ENCODE peak calls at places on chromosomes 2 and 18, in eight cellular contexts. Y, M, I, R, E, O, K and Q are unnamed samples.

GRCh38 chr2:19543271-19544019 is 185.0 kb upstream of the OSR1 start:
- DNase-seq in Y (no peak), M (no peak), I (no peak), R (no peak), E (no peak), O (no peak), K (no peak), Q (no peak)

GRCh38 chr2:100301881-100302584 is 20.3 kb downstream of the LONRF2 start:
- DNase-seq in Y (no peak), M (no peak), I (no peak), R (no peak), E (no peak), O (no peak), K (no peak), Q (no peak)

GRCh38 chr2:26579025-26579722 is 62.0 kb downstream of the CIB4 start:
- DNase-seq in Y (peak; percentile 23), M (no peak), I (no peak), R (no peak), E (peak; percentile 11), O (peak; percentile 15), K (no peak), Q (no peak)

GRCh38 chr18:44051088-44051487 is 629.6 kb upstream of the SETBP1 start:
- DNase-seq in Y (no peak), M (peak; percentile 14), I (no peak), R (no peak), E (no peak), O (no peak), K (no peak), Q (no peak)

GRCh38 chr2:71932027-71932779 is 215.5 kb downstream of the CYP26B1 start:
- DNase-seq in Y (peak; percentile 44), M (no peak), I (no peak), R (no peak), E (no peak), O (no peak), K (peak; percentile 46), Q (no peak)

GRCh38 chr2:128348505-128349065 is 29.9 kb upstream of the HS6ST1 start:
- DNase-seq in Y (no peak), M (no peak), I (no peak), R (no peak), E (no peak), O (no peak), K (no peak), Q (no peak)

GRCh38 chr2:190887089-190887488 is 6.5 kb downstream of the GLS start:
- DNase-seq in Y (no peak), M (no peak), I (no peak), R (no peak), E (no peak), O (no peak), K (no peak), Q (no peak)

GRCh38 chr2:75311993-75312392 is 112.7 kb upstream of the TACR1 start:
- DNase-seq in Y (no peak), M (peak; percentile 80), I (no peak), R (no peak), E (no peak), O (no peak), K (no peak), Q (peak; percentile 1)

GRCh38 chr2:218476676-218477075 is 57.8 kb downstream of the VIL1 start:
- DNase-seq in Y (no peak), M (no peak), I (no peak), R (peak; percentile 68), E (no peak), O (peak; percentile 88), K (no peak), Q (no peak)

GRCh38 chr2:129708221-129708967 is 271.1 kb upstream of the RAB6C start:
- DNase-seq in Y (no peak), M (peak; percentile 35), I (no peak), R (no peak), E (no peak), O (no peak), K (no peak), Q (no peak)

GRCh38 chr2:157246212-157247067 is 11.1 kb upstream of the GALNT5 start:
- DNase-seq in Y (no peak), M (peak; percentile 67), I (no peak), R (no peak), E (no peak), O (no peak), K (no peak), Q (no peak)

GRCh38 chr2:163838890-163839289 is 103.1 kb upstream of the FIGN start:
- DNase-seq in Y (no peak), M (no peak), I (no peak), R (no peak), E (no peak), O (no peak), K (no peak), Q (no peak)

GRCh38 chr2:85735691-85736090 is 18.1 kb upstream of the ATOH8 start:
- DNase-seq in Y (no peak), M (no peak), I (no peak), R (no peak), E (no peak), O (no peak), K (no peak), Q (no peak)

GRCh38 chr2:18599509-18600254 is 10.3 kb upstream of the NT5C1B start:
- DNase-seq in Y (no peak), M (no peak), I (no peak), R (no peak), E (peak; percentile 38), O (no peak), K (no peak), Q (no peak)

GRCh38 chr18:71107220-71107619 is 818.4 kb downstream of the SOCS6 start:
- DNase-seq in Y (no peak), M (no peak), I (no peak), R (no peak), E (no peak), O (no peak), K (no peak), Q (no peak)

GRCh38 chr18:71105994-71106546 is 817.2 kb downstream of the SOCS6 start:
- DNase-seq in Y (no peak), M (no peak), I (no peak), R (no peak), E (no peak), O (no peak), K (no peak), Q (no peak)

DNA sequence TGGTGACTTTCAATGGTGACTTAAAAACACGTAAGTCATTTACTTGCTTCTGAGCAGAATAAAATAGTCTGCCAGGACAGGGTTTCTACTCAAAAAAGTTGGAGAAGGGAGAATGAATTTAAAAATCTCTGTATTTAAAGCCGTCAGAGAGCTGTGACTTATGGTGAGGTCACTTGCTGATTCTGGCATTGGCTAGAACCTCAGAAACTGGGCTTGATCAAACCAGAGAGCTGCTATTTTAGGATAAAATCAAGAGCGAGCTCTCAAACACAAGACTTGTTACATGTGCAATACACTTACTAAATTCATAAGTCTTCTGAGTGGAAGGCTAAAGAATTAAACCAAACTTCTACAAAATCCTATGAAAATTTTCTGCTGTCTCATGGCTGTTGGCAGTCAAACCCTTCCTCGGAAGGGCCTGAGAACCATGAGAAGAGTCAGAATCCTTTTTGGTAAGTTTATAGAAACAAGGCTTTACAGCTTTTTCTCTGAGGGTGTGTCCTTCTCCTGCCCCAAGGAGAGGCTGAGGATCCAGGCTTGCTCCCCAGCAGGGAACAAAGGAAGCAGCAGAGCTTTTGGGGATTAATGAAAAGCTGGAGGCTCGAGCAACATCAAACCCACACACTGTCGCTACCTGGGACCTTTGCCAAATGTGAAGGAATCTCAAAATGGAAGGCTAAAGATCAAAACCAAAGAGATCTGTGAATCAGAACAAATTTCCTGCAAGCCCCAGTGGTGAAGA is 816.4 kb downstream of the SOCS6 start:
- DNase-seq in Y (no peak), M (no peak), I (no peak), R (no peak), E (no peak), O (no peak), K (peak; percentile 63), Q (no peak)
- H3K27ac ChIP-seq in Y (no peak overlapping the region), M (no peak overlapping the region), I (peak overlapping the region; percentile 60), R (peak overlapping the region; percentile 52), E (peak overlapping the region; percentile 98), O (no peak overlapping the region), K (peak overlapping the region; percentile 94), Q (peak overlapping the region; percentile 22)

DNA sequence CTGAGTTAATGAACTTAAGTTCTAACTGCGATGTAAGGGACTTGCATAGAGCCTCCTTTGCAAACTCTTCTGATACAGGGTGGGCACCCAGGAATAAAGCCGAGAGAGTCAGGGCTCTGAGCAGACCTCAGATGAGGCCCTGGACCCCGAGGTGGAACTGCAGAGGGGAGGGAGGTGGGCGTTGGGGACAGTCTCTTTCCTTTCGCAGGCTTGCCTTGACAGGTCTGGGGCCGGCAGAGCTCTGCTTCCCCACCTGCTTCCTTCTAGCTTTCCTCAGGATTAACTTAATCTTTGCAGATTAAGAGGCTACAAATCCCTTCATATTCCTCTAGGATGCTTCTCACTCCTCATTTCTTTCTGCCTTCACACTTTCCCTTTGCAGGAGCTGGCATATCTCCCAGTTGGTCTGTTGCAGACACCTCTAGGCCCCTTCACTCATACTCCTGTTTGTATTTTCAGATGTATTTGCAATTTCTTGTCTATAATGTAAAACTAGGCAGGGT is 70.7 kb downstream of the MTCL1 start:
- DNase-seq in Y (no peak), M (no peak), I (no peak), R (no peak), E (no peak), O (no peak), K (no peak), Q (no peak)
- H3K4me3 ChIP-seq in Y (no peak overlapping the region), M (no peak overlapping the region), I (no peak overlapping the region), R (no peak overlapping the region), E (no peak overlapping the region), O (no peak overlapping the region), K (no peak overlapping the region), Q (no peak overlapping the region)

DNA sequence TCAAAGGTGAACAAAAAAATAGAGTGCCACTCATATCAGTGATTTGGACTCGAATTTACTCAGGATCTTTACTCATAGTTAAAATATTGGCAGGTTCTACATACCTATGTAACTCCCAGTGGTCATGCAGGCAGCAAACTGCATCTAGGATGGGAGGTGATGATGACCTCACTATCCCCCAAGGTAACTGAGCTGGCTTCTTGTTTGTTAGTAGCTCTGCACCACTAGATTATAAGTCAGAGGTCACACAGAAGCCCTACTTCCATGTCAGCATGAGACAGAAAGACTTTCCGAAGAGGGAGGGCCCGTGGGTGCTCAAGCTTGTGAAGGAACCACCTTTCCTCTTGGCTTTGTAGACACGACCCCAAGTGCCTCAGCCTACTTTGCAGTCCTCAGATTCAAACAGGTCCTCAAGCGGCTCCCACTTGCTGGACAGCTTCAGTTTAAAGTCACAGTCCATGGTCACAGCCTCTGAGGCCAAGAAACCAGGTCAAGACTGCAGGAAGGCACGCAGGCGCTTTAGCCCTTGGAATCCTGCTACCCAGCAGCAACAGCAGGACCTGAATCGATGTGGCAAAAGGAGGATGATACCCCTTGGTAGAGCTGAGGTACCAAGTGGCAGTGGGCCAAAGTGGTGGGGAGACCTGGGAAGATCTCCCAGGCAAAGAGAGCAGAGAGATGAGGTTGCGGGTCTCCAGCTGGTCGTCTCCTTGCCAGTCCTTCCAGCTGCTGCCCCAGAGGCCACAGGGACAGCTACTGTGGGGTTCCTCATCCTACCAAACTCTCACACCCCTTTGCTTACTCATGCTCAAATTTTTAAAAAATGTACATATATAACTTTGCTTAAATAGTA is 4.3 kb downstream of the NTSR2 start:
- DNase-seq in Y (no peak), M (no peak), I (no peak), R (no peak), E (no peak), O (peak; percentile 49), K (no peak), Q (no peak)
- H3K27me3 ChIP-seq in Y (peaks cover 10% of the 10 kb centered on the region), M (peaks cover 28% of the 10 kb centered on the region), I (no peaks in the 10 kb centered on the region), R (no peaks in the 10 kb centered on the region), E (no peaks in the 10 kb centered on the region), O (peaks cover 19% of the 10 kb centered on the region), K (no peaks in the 10 kb centered on the region), Q (no peaks in the 10 kb centered on the region)

DNA sequence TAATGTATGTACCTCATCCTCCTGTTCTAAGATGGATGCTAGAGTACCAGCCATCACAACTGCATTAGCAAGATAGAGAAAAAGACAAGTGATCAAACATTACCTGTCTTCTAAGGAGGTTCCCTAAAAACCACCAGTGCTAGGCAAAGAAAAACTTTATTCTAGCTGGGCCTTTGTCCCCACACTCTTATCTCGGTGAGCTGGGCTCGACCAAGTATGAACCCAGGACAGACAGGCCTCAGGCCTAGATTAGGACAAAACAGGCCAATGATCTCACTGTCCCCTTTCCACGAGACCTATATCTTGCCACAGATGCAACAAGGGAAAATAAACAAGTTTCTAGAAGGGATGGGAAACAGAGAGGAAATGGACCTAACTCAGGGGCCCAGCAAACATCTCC is 127.6 kb upstream of the PKDCC start:
- DNase-seq in Y (no peak), M (no peak), I (no peak), R (no peak), E (no peak), O (no peak), K (no peak), Q (no peak)
- H3K27ac ChIP-seq in Y (no peak overlapping the region), M (no peak overlapping the region), I (no peak overlapping the region), R (no peak overlapping the region), E (no peak overlapping the region), O (no peak overlapping the region), K (no peak overlapping the region), Q (no peak overlapping the region)